ENCODE peak calls at places on chromosomes 12 and 14, in nine cellular contexts. One of them, this sample, is unnamed.

GRCh38 chr12:32889073-32889760 is 7.4 kb downstream of the PKP2 start:
- DNase-seq in heart right ventricle: no peak
- DNase-seq in ovary: no peak
- DNase-seq in cardiac muscle cell: no peak
- DNase-seq in esophagus squamous epithelium: no peak
- DNase-seq in endothelial cell of umbilical vein: no peak
- DNase-seq in uterus: no peak
- DNase-seq in neural progenitor cell: no peak
- DNase-seq in Peyer's patch: no peak
- DNase-seq in this sample: no peak

GRCh38 chr12:113043240-113043639 is 13.3 kb upstream of the DTX1 start:
- DNase-seq in heart right ventricle: no peak
- DNase-seq in ovary: no peak
- DNase-seq in cardiac muscle cell: no peak
- DNase-seq in esophagus squamous epithelium: no peak
- DNase-seq in endothelial cell of umbilical vein: no peak
- DNase-seq in uterus: no peak
- DNase-seq in neural progenitor cell: no peak
- DNase-seq in Peyer's patch: no peak
- DNase-seq in this sample: no peak

GRCh38 chr12:114450511-114451300 is 44.8 kb upstream of the TBX5 start:
- DNase-seq in heart right ventricle: no peak
- DNase-seq in ovary: no peak
- DNase-seq in cardiac muscle cell: no peak
- DNase-seq in esophagus squamous epithelium: no peak
- DNase-seq in endothelial cell of umbilical vein: no peak
- DNase-seq in uterus: no peak
- DNase-seq in neural progenitor cell: no peak
- DNase-seq in Peyer's patch: no peak
- DNase-seq in this sample: no peak

GRCh38 chr12:84033162-84033561 is 879.4 kb downstream of the SLC6A15 start:
- DNase-seq in heart right ventricle: no peak
- DNase-seq in ovary: no peak
- DNase-seq in cardiac muscle cell: no peak
- DNase-seq in esophagus squamous epithelium: no peak
- DNase-seq in endothelial cell of umbilical vein: no peak
- DNase-seq in uterus: no peak
- DNase-seq in neural progenitor cell: no peak
- DNase-seq in Peyer's patch: no peak
- DNase-seq in this sample: no peak

GRCh38 chr14:101501858-101502615 is 59.3 kb upstream of the DIO3 start:
- DNase-seq in heart right ventricle: no peak
- DNase-seq in ovary: peak
- DNase-seq in cardiac muscle cell: no peak
- DNase-seq in esophagus squamous epithelium: no peak
- DNase-seq in endothelial cell of umbilical vein: no peak
- DNase-seq in uterus: peak
- DNase-seq in neural progenitor cell: no peak
- DNase-seq in Peyer's patch: peak
- DNase-seq in this sample: no peak

GRCh38 chr12:51591020-51591901 is at the start of gene SCN8A:
- DNase-seq in heart right ventricle: peak
- DNase-seq in ovary: peak
- DNase-seq in cardiac muscle cell: peak
- DNase-seq in esophagus squamous epithelium: no peak
- DNase-seq in endothelial cell of umbilical vein: peak
- DNase-seq in uterus: no peak
- DNase-seq in neural progenitor cell: peak
- DNase-seq in Peyer's patch: peak
- DNase-seq in this sample: peak

GRCh38 chr12:116194935-116195431 is 82.5 kb downstream of the MED13L start:
- DNase-seq in heart right ventricle: no peak
- DNase-seq in ovary: no peak
- DNase-seq in cardiac muscle cell: no peak
- DNase-seq in esophagus squamous epithelium: no peak
- DNase-seq in endothelial cell of umbilical vein: no peak
- DNase-seq in uterus: no peak
- DNase-seq in neural progenitor cell: no peak
- DNase-seq in Peyer's patch: no peak
- DNase-seq in this sample: no peak

GRCh38 chr12:75571651-75572050 is 60.2 kb upstream of the KRR1 start:
- DNase-seq in heart right ventricle: no peak
- DNase-seq in ovary: no peak
- DNase-seq in cardiac muscle cell: no peak
- DNase-seq in esophagus squamous epithelium: no peak
- DNase-seq in endothelial cell of umbilical vein: no peak
- DNase-seq in uterus: no peak
- DNase-seq in neural progenitor cell: no peak
- DNase-seq in Peyer's patch: no peak
- DNase-seq in this sample: no peak

GRCh38 chr14:99667821-99668220 is 16.3 kb upstream of the CYP46A1 start:
- DNase-seq in heart right ventricle: no peak
- DNase-seq in ovary: no peak
- DNase-seq in cardiac muscle cell: no peak
- DNase-seq in esophagus squamous epithelium: no peak
- DNase-seq in endothelial cell of umbilical vein: no peak
- DNase-seq in uterus: no peak
- DNase-seq in neural progenitor cell: no peak
- DNase-seq in Peyer's patch: no peak
- DNase-seq in this sample: no peak

GRCh38 chr14:95518045-95518751 is 1.7 kb upstream of the SYNE3 start:
- DNase-seq in heart right ventricle: no peak
- DNase-seq in ovary: peak
- DNase-seq in cardiac muscle cell: no peak
- DNase-seq in esophagus squamous epithelium: no peak
- DNase-seq in endothelial cell of umbilical vein: peak
- DNase-seq in uterus: no peak
- DNase-seq in neural progenitor cell: no peak
- DNase-seq in Peyer's patch: no peak
- DNase-seq in this sample: no peak

GRCh38 chr14:28656704-28657255 is 109.8 kb upstream of the FOXG1 start:
- DNase-seq in heart right ventricle: no peak
- DNase-seq in ovary: no peak
- DNase-seq in cardiac muscle cell: no peak
- DNase-seq in esophagus squamous epithelium: no peak
- DNase-seq in endothelial cell of umbilical vein: no peak
- DNase-seq in uterus: no peak
- DNase-seq in neural progenitor cell: no peak
- DNase-seq in Peyer's patch: no peak
- DNase-seq in this sample: no peak

GRCh38 chr12:51938744-51939143 is 12.8 kb upstream of the ACVR1B start:
- DNase-seq in heart right ventricle: no peak
- DNase-seq in ovary: no peak
- DNase-seq in cardiac muscle cell: no peak
- DNase-seq in esophagus squamous epithelium: no peak
- DNase-seq in endothelial cell of umbilical vein: no peak
- DNase-seq in uterus: no peak
- DNase-seq in neural progenitor cell: no peak
- DNase-seq in Peyer's patch: peak
- DNase-seq in this sample: no peak

GRCh38 chr14:50559990-50560928 is at the start of gene ATL1:
- DNase-seq in heart right ventricle: peak
- DNase-seq in ovary: peak
- DNase-seq in cardiac muscle cell: peak
- DNase-seq in esophagus squamous epithelium: no peak
- DNase-seq in endothelial cell of umbilical vein: peak
- DNase-seq in uterus: peak
- DNase-seq in neural progenitor cell: peak
- DNase-seq in Peyer's patch: peak
- DNase-seq in this sample: peak

GRCh38 chr12:120669055-120669828 is 17.7 kb upstream of the MLEC start:
- DNase-seq in heart right ventricle: no peak
- DNase-seq in ovary: peak
- DNase-seq in cardiac muscle cell: peak
- DNase-seq in esophagus squamous epithelium: no peak
- DNase-seq in endothelial cell of umbilical vein: no peak
- DNase-seq in uterus: no peak
- DNase-seq in neural progenitor cell: peak
- DNase-seq in Peyer's patch: no peak
- DNase-seq in this sample: no peak

GRCh38 chr14:84520711-84521338 is 1009.1 kb upstream of the FLRT2 start:
- DNase-seq in heart right ventricle: no peak
- DNase-seq in ovary: no peak
- DNase-seq in cardiac muscle cell: peak
- DNase-seq in esophagus squamous epithelium: no peak
- DNase-seq in endothelial cell of umbilical vein: no peak
- DNase-seq in uterus: no peak
- DNase-seq in neural progenitor cell: no peak
- DNase-seq in Peyer's patch: no peak
- DNase-seq in this sample: no peak

GRCh38 chr14:55556929-55557623 is 22.9 kb upstream of the KTN1 start:
- DNase-seq in heart right ventricle: peak
- DNase-seq in ovary: peak
- DNase-seq in cardiac muscle cell: peak
- DNase-seq in esophagus squamous epithelium: no peak
- DNase-seq in endothelial cell of umbilical vein: peak
- DNase-seq in uterus: no peak
- DNase-seq in neural progenitor cell: peak
- DNase-seq in Peyer's patch: no peak
- DNase-seq in this sample: peak

GRCh38 chr12:99157946-99158345 is 489.6 kb upstream of the GARIN6 start:
- DNase-seq in heart right ventricle: no peak
- DNase-seq in ovary: no peak
- DNase-seq in cardiac muscle cell: no peak
- DNase-seq in esophagus squamous epithelium: no peak
- DNase-seq in endothelial cell of umbilical vein: no peak
- DNase-seq in uterus: no peak
- DNase-seq in neural progenitor cell: no peak
- DNase-seq in Peyer's patch: no peak
- DNase-seq in this sample: no peak

GRCh38 chr12:75337905-75338304 is 3.4 kb downstream of the GLIPR1L1 start:
- DNase-seq in heart right ventricle: no peak
- DNase-seq in ovary: no peak
- DNase-seq in cardiac muscle cell: no peak
- DNase-seq in esophagus squamous epithelium: no peak
- DNase-seq in endothelial cell of umbilical vein: no peak
- DNase-seq in uterus: no peak
- DNase-seq in neural progenitor cell: no peak
- DNase-seq in Peyer's patch: no peak
- DNase-seq in this sample: no peak

GRCh38 chr12:91565246-91565645 is 382.6 kb upstream of the DCN start:
- DNase-seq in heart right ventricle: no peak
- DNase-seq in ovary: no peak
- DNase-seq in cardiac muscle cell: no peak
- DNase-seq in esophagus squamous epithelium: no peak
- DNase-seq in endothelial cell of umbilical vein: no peak
- DNase-seq in uterus: no peak
- DNase-seq in neural progenitor cell: no peak
- DNase-seq in Peyer's patch: no peak
- DNase-seq in this sample: no peak

GRCh38 chr14:68606644-68607043 is 186.2 kb downstream of the ZFP36L1 start:
- DNase-seq in heart right ventricle: no peak
- DNase-seq in ovary: no peak
- DNase-seq in cardiac muscle cell: no peak
- DNase-seq in esophagus squamous epithelium: no peak
- DNase-seq in endothelial cell of umbilical vein: no peak
- DNase-seq in uterus: no peak
- DNase-seq in neural progenitor cell: no peak
- DNase-seq in Peyer's patch: no peak
- DNase-seq in this sample: no peak
- H3K27ac ChIP-seq in heart right ventricle: peak
- H3K27ac ChIP-seq in ovary: peak
- H3K27ac ChIP-seq in cardiac muscle cell: peak
- H3K27ac ChIP-seq in esophagus squamous epithelium: peak
- H3K27ac ChIP-seq in endothelial cell of umbilical vein: no peak
- H3K27ac ChIP-seq in uterus: peak
- H3K27ac ChIP-seq in neural progenitor cell: no peak
- H3K27ac ChIP-seq in Peyer's patch: peak
- H3K27ac ChIP-seq in this sample: peak

GRCh38 chr14:61077437-61077836 is 96.4 kb downstream of the SLC38A6 start:
- DNase-seq in heart right ventricle: no peak
- DNase-seq in ovary: no peak
- DNase-seq in cardiac muscle cell: no peak
- DNase-seq in esophagus squamous epithelium: no peak
- DNase-seq in endothelial cell of umbilical vein: no peak
- DNase-seq in uterus: no peak
- DNase-seq in neural progenitor cell: no peak
- DNase-seq in Peyer's patch: no peak
- DNase-seq in this sample: no peak

GRCh38 chr14:61080591-61081010 is 99.6 kb downstream of the SLC38A6 start:
- DNase-seq in heart right ventricle: no peak
- DNase-seq in ovary: no peak
- DNase-seq in cardiac muscle cell: no peak
- DNase-seq in esophagus squamous epithelium: no peak
- DNase-seq in endothelial cell of umbilical vein: no peak
- DNase-seq in uterus: no peak
- DNase-seq in neural progenitor cell: no peak
- DNase-seq in Peyer's patch: no peak
- DNase-seq in this sample: no peak

GRCh38 chr14:61077946-61078738 is 97.1 kb downstream of the SLC38A6 start:
- DNase-seq in heart right ventricle: no peak
- DNase-seq in ovary: no peak
- DNase-seq in cardiac muscle cell: no peak
- DNase-seq in esophagus squamous epithelium: no peak
- DNase-seq in endothelial cell of umbilical vein: no peak
- DNase-seq in uterus: no peak
- DNase-seq in neural progenitor cell: no peak
- DNase-seq in Peyer's patch: no peak
- DNase-seq in this sample: no peak

GRCh38 chr14:61074852-61075251 is 93.8 kb downstream of the SLC38A6 start:
- DNase-seq in heart right ventricle: no peak
- DNase-seq in ovary: no peak
- DNase-seq in cardiac muscle cell: no peak
- DNase-seq in esophagus squamous epithelium: no peak
- DNase-seq in endothelial cell of umbilical vein: no peak
- DNase-seq in uterus: no peak
- DNase-seq in neural progenitor cell: no peak
- DNase-seq in Peyer's patch: no peak
- DNase-seq in this sample: no peak

GRCh38 chr14:61076531-61076930 is 95.5 kb downstream of the SLC38A6 start:
- DNase-seq in heart right ventricle: no peak
- DNase-seq in ovary: no peak
- DNase-seq in cardiac muscle cell: no peak
- DNase-seq in esophagus squamous epithelium: no peak
- DNase-seq in endothelial cell of umbilical vein: no peak
- DNase-seq in uterus: no peak
- DNase-seq in neural progenitor cell: no peak
- DNase-seq in Peyer's patch: no peak
- DNase-seq in this sample: no peak
- H3K27ac ChIP-seq in heart right ventricle: no peak
- H3K27ac ChIP-seq in ovary: no peak
- H3K27ac ChIP-seq in cardiac muscle cell: no peak
- H3K27ac ChIP-seq in esophagus squamous epithelium: no peak
- H3K27ac ChIP-seq in endothelial cell of umbilical vein: no peak
- H3K27ac ChIP-seq in uterus: no peak
- H3K27ac ChIP-seq in neural progenitor cell: no peak
- H3K27ac ChIP-seq in Peyer's patch: no peak
- H3K27ac ChIP-seq in this sample: no peak

GRCh38 chr12:56102683-56103065 is 1.7 kb upstream of the PA2G4 start:
- DNase-seq in heart right ventricle: no peak
- DNase-seq in ovary: no peak
- DNase-seq in cardiac muscle cell: no peak
- DNase-seq in esophagus squamous epithelium: no peak
- DNase-seq in endothelial cell of umbilical vein: no peak
- DNase-seq in uterus: no peak
- DNase-seq in neural progenitor cell: no peak
- DNase-seq in Peyer's patch: no peak
- DNase-seq in this sample: no peak
- H3K27ac ChIP-seq in heart right ventricle: no peak
- H3K27ac ChIP-seq in ovary: no peak
- H3K27ac ChIP-seq in cardiac muscle cell: no peak
- H3K27ac ChIP-seq in esophagus squamous epithelium: peak
- H3K27ac ChIP-seq in endothelial cell of umbilical vein: no peak
- H3K27ac ChIP-seq in uterus: no peak
- H3K27ac ChIP-seq in neural progenitor cell: no peak
- H3K27ac ChIP-seq in Peyer's patch: peak
- H3K27ac ChIP-seq in this sample: no peak

GRCh38 chr12:67070604-67071003 is 198.6 kb upstream of the CAND1 start:
- DNase-seq in heart right ventricle: no peak
- DNase-seq in ovary: no peak
- DNase-seq in cardiac muscle cell: no peak
- DNase-seq in esophagus squamous epithelium: no peak
- DNase-seq in endothelial cell of umbilical vein: no peak
- DNase-seq in uterus: no peak
- DNase-seq in neural progenitor cell: no peak
- DNase-seq in Peyer's patch: no peak
- DNase-seq in this sample: no peak
- H3K27ac ChIP-seq in heart right ventricle: no peak
- H3K27ac ChIP-seq in ovary: no peak
- H3K27ac ChIP-seq in cardiac muscle cell: no peak
- H3K27ac ChIP-seq in esophagus squamous epithelium: no peak
- H3K27ac ChIP-seq in endothelial cell of umbilical vein: no peak
- H3K27ac ChIP-seq in uterus: no peak
- H3K27ac ChIP-seq in neural progenitor cell: no peak
- H3K27ac ChIP-seq in Peyer's patch: no peak
- H3K27ac ChIP-seq in this sample: no peak